ENCODE peak calls at places on chromosome 2, in six cellular contexts. One of them, this sample, is unnamed.

GRCh38 chr2:102975996-102976636 is 214.3 kb downstream of the TMEM182 start:
- DNase-seq in body of pancreas: no peak
- DNase-seq in heart left ventricle: peak; percentile 17
- DNase-seq in psoas muscle: no peak
- DNase-seq in naive thymus-derived CD4-positive, alpha-beta T cell: no peak
- DNase-seq in spleen: no peak
- DNase-seq in this sample: no peak

GRCh38 chr2:218075975-218076811 is 7.1 kb downstream of the RUFY4 start:
- DNase-seq in psoas muscle: no peak
- DNase-seq in heart left ventricle: no peak
- DNase-seq in body of pancreas: no peak
- DNase-seq in spleen: no peak
- DNase-seq in naive thymus-derived CD4-positive, alpha-beta T cell: no peak
- DNase-seq in this sample: no peak

GRCh38 chr2:191404568-191404991 is 159.4 kb downstream of the MYO1B start:
- DNase-seq in psoas muscle: no peak
- DNase-seq in spleen: no peak
- DNase-seq in heart left ventricle: no peak
- DNase-seq in naive thymus-derived CD4-positive, alpha-beta T cell: no peak
- DNase-seq in body of pancreas: no peak
- DNase-seq in this sample: no peak

GRCh38 chr2:191218292-191218898 is 26.8 kb upstream of the MYO1B start:
- DNase-seq in spleen: no peak
- DNase-seq in naive thymus-derived CD4-positive, alpha-beta T cell: no peak
- DNase-seq in psoas muscle: no peak
- DNase-seq in heart left ventricle: peak; percentile 40
- DNase-seq in body of pancreas: peak; percentile 60
- DNase-seq in this sample: peak; percentile 9

GRCh38 chr2:186675380-186675779 is 18.5 kb upstream of the FAM171B start:
- DNase-seq in spleen: no peak
- DNase-seq in naive thymus-derived CD4-positive, alpha-beta T cell: no peak
- DNase-seq in body of pancreas: no peak
- DNase-seq in psoas muscle: no peak
- DNase-seq in heart left ventricle: no peak
- DNase-seq in this sample: no peak

GRCh38 chr2:139353874-139354273 is 573.7 kb upstream of the NXPH2 start:
- DNase-seq in heart left ventricle: no peak
- DNase-seq in psoas muscle: no peak
- DNase-seq in spleen: no peak
- DNase-seq in body of pancreas: peak; percentile 10
- DNase-seq in naive thymus-derived CD4-positive, alpha-beta T cell: no peak
- DNase-seq in this sample: no peak

GRCh38 chr2:214310319-214310718 is 100.5 kb upstream of the VWC2L start:
- DNase-seq in heart left ventricle: no peak
- DNase-seq in naive thymus-derived CD4-positive, alpha-beta T cell: no peak
- DNase-seq in spleen: no peak
- DNase-seq in body of pancreas: no peak
- DNase-seq in psoas muscle: no peak
- DNase-seq in this sample: no peak

GRCh38 chr2:179613299-179613651 is 248.1 kb downstream of the ZNF385B start:
- DNase-seq in heart left ventricle: no peak
- DNase-seq in spleen: no peak
- DNase-seq in naive thymus-derived CD4-positive, alpha-beta T cell: no peak
- DNase-seq in psoas muscle: no peak
- DNase-seq in body of pancreas: no peak
- DNase-seq in this sample: no peak

GRCh38 chr2:144404621-144405312 is 115.2 kb downstream of the ZEB2 start:
- DNase-seq in body of pancreas: no peak
- DNase-seq in spleen: no peak
- DNase-seq in heart left ventricle: no peak
- DNase-seq in psoas muscle: peak; percentile 13
- DNase-seq in naive thymus-derived CD4-positive, alpha-beta T cell: no peak
- DNase-seq in this sample: no peak

GRCh38 chr2:130389363-130389762 is 33.5 kb downstream of the PTPN18 start:
- DNase-seq in naive thymus-derived CD4-positive, alpha-beta T cell: no peak
- DNase-seq in heart left ventricle: no peak
- DNase-seq in psoas muscle: no peak
- DNase-seq in spleen: no peak
- DNase-seq in body of pancreas: no peak
- DNase-seq in this sample: no peak

GRCh38 chr2:96251721-96252292 is 14.0 kb downstream of the TMEM127 start:
- DNase-seq in body of pancreas: peak; percentile 37
- DNase-seq in heart left ventricle: peak; percentile 58
- DNase-seq in spleen: no peak
- DNase-seq in naive thymus-derived CD4-positive, alpha-beta T cell: no peak
- DNase-seq in psoas muscle: peak; percentile 85
- DNase-seq in this sample: peak; percentile 62

GRCh38 chr2:114044985-114045384 is 155.1 kb downstream of the ACTR3 start:
- DNase-seq in body of pancreas: no peak
- DNase-seq in naive thymus-derived CD4-positive, alpha-beta T cell: no peak
- DNase-seq in heart left ventricle: no peak
- DNase-seq in spleen: no peak
- DNase-seq in psoas muscle: no peak
- DNase-seq in this sample: no peak

GRCh38 chr2:3536682-3537632 is 17.6 kb upstream of the ADI1 start:
- DNase-seq in heart left ventricle: no peak
- DNase-seq in body of pancreas: no peak
- DNase-seq in naive thymus-derived CD4-positive, alpha-beta T cell: no peak
- DNase-seq in spleen: peak; percentile 85
- DNase-seq in psoas muscle: peak; percentile 55
- DNase-seq in this sample: no peak

GRCh38 chr2:69830045-69830905 is 815 bp downstream of the GMCL1 start:
- DNase-seq in naive thymus-derived CD4-positive, alpha-beta T cell: peak; percentile 50
- DNase-seq in heart left ventricle: no peak
- DNase-seq in psoas muscle: peak; percentile 30
- DNase-seq in spleen: no peak
- DNase-seq in body of pancreas: peak; percentile 40
- DNase-seq in this sample: no peak

GRCh38 chr2:20349457-20350034 is 1.1 kb downstream of the PUM2 start:
- DNase-seq in body of pancreas: no peak
- DNase-seq in psoas muscle: no peak
- DNase-seq in naive thymus-derived CD4-positive, alpha-beta T cell: no peak
- DNase-seq in heart left ventricle: no peak
- DNase-seq in spleen: no peak
- DNase-seq in this sample: no peak

GRCh38 chr2:42806786-42807185 is 14.4 kb upstream of the HAAO start:
- DNase-seq in spleen: no peak
- DNase-seq in body of pancreas: no peak
- DNase-seq in heart left ventricle: no peak
- DNase-seq in naive thymus-derived CD4-positive, alpha-beta T cell: no peak
- DNase-seq in psoas muscle: no peak
- DNase-seq in this sample: no peak

GRCh38 chr2:163401481-163401880 is 334.3 kb downstream of the FIGN start:
- DNase-seq in spleen: no peak
- DNase-seq in body of pancreas: peak; percentile 12
- DNase-seq in heart left ventricle: no peak
- DNase-seq in psoas muscle: peak; percentile 9
- DNase-seq in naive thymus-derived CD4-positive, alpha-beta T cell: no peak
- DNase-seq in this sample: no peak

GRCh38 chr2:125573432-125573831 is 1082.5 kb upstream of the GYPC start:
- DNase-seq in psoas muscle: no peak
- DNase-seq in body of pancreas: no peak
- DNase-seq in spleen: no peak
- DNase-seq in naive thymus-derived CD4-positive, alpha-beta T cell: no peak
- DNase-seq in heart left ventricle: no peak
- DNase-seq in this sample: no peak

GRCh38 chr2:235244497-235245215 is 249.2 kb upstream of the AGAP1 start:
- DNase-seq in heart left ventricle: no peak
- DNase-seq in body of pancreas: no peak
- DNase-seq in naive thymus-derived CD4-positive, alpha-beta T cell: no peak
- DNase-seq in psoas muscle: no peak
- DNase-seq in spleen: no peak
- DNase-seq in this sample: no peak

GRCh38 chr2:108974674-108975073 is 14.3 kb downstream of the EDAR start:
- DNase-seq in naive thymus-derived CD4-positive, alpha-beta T cell: no peak
- DNase-seq in psoas muscle: no peak
- DNase-seq in heart left ventricle: no peak
- DNase-seq in spleen: no peak
- DNase-seq in body of pancreas: no peak
- DNase-seq in this sample: no peak

GRCh38 chr2:72991439-72991725 is 74.1 kb downstream of the EMX1 start:
- DNase-seq in naive thymus-derived CD4-positive, alpha-beta T cell: no peak
- DNase-seq in psoas muscle: no peak
- DNase-seq in spleen: peak; percentile 59
- DNase-seq in heart left ventricle: peak; percentile 8
- DNase-seq in body of pancreas: no peak
- DNase-seq in this sample: no peak

GRCh38 chr2:233165895-233166661 is 85.4 kb upstream of the ATG16L1 start:
- DNase-seq in naive thymus-derived CD4-positive, alpha-beta T cell: no peak
- DNase-seq in heart left ventricle: peak; percentile 52
- DNase-seq in psoas muscle: peak; percentile 55
- DNase-seq in spleen: peak; percentile 92
- DNase-seq in body of pancreas: no peak
- DNase-seq in this sample: no peak

GRCh38 chr2:576292-576691 is 100.9 kb downstream of the TMEM18 start:
- DNase-seq in psoas muscle: no peak
- DNase-seq in body of pancreas: no peak
- DNase-seq in spleen: no peak
- DNase-seq in naive thymus-derived CD4-positive, alpha-beta T cell: no peak
- DNase-seq in heart left ventricle: no peak
- DNase-seq in this sample: no peak

GRCh38 chr2:221350621-221351020 is 221.5 kb downstream of the EPHA4 start:
- DNase-seq in psoas muscle: no peak
- DNase-seq in heart left ventricle: no peak
- DNase-seq in naive thymus-derived CD4-positive, alpha-beta T cell: no peak
- DNase-seq in body of pancreas: peak; percentile 14
- DNase-seq in spleen: no peak
- DNase-seq in this sample: no peak

GRCh38 chr2:239544141-239544800 is 143.5 kb upstream of the HDAC4 start:
- DNase-seq in naive thymus-derived CD4-positive, alpha-beta T cell: no peak
- DNase-seq in body of pancreas: no peak
- DNase-seq in heart left ventricle: no peak
- DNase-seq in spleen: no peak
- DNase-seq in psoas muscle: no peak
- DNase-seq in this sample: no peak

GRCh38 chr2:119630121-119630520 is 48.9 kb upstream of the TMEM177 start:
- DNase-seq in naive thymus-derived CD4-positive, alpha-beta T cell: no peak
- DNase-seq in psoas muscle: no peak
- DNase-seq in spleen: no peak
- DNase-seq in heart left ventricle: no peak
- DNase-seq in body of pancreas: no peak
- DNase-seq in this sample: no peak

GRCh38 chr2:85852979-85853498 is 35.8 kb downstream of the ST3GAL5 start:
- DNase-seq in spleen: peak; percentile 93
- DNase-seq in psoas muscle: no peak
- DNase-seq in heart left ventricle: peak; percentile 33
- DNase-seq in body of pancreas: no peak
- DNase-seq in naive thymus-derived CD4-positive, alpha-beta T cell: peak; percentile 75
- DNase-seq in this sample: no peak

GRCh38 chr2:10844083-10844482 is 31.5 kb upstream of the PDIA6 start:
- DNase-seq in spleen: no peak
- DNase-seq in psoas muscle: peak; percentile 81
- DNase-seq in naive thymus-derived CD4-positive, alpha-beta T cell: no peak
- DNase-seq in body of pancreas: peak; percentile 77
- DNase-seq in heart left ventricle: peak; percentile 85
- DNase-seq in this sample: no peak

GRCh38 chr2:3208179-3208578 is 169.4 kb downstream of the EIPR1 start:
- DNase-seq in psoas muscle: no peak
- DNase-seq in spleen: no peak
- DNase-seq in heart left ventricle: no peak
- DNase-seq in body of pancreas: no peak
- DNase-seq in naive thymus-derived CD4-positive, alpha-beta T cell: no peak
- DNase-seq in this sample: no peak

GRCh38 chr2:51212374-51212773 is 180.4 kb upstream of the NRXN1 start:
- DNase-seq in naive thymus-derived CD4-positive, alpha-beta T cell: no peak
- DNase-seq in spleen: no peak
- DNase-seq in psoas muscle: no peak
- DNase-seq in heart left ventricle: no peak
- DNase-seq in body of pancreas: no peak
- DNase-seq in this sample: no peak

GRCh38 chr2:27766287-27766661 is 5.2 kb upstream of the MRPL33 start:
- DNase-seq in spleen: no peak
- DNase-seq in body of pancreas: no peak
- DNase-seq in naive thymus-derived CD4-positive, alpha-beta T cell: no peak
- DNase-seq in psoas muscle: no peak
- DNase-seq in heart left ventricle: no peak
- DNase-seq in this sample: no peak
- H3K4me3 ChIP-seq in spleen: no peak overlapping the region
- H3K4me3 ChIP-seq in body of pancreas: no peak overlapping the region
- H3K4me3 ChIP-seq in naive thymus-derived CD4-positive, alpha-beta T cell: peak overlapping the region; percentile 38
- H3K4me3 ChIP-seq in psoas muscle: peak overlapping the region; percentile 56
- H3K4me3 ChIP-seq in heart left ventricle: peak overlapping the region; percentile 33
- H3K4me3 ChIP-seq in this sample: peak overlapping the region; percentile 63

GRCh38 chr2:17543848-17544645 is 3.6 kb downstream of the VSNL1 start:
- DNase-seq in spleen: no peak
- DNase-seq in heart left ventricle: no peak
- DNase-seq in psoas muscle: no peak
- DNase-seq in naive thymus-derived CD4-positive, alpha-beta T cell: no peak
- DNase-seq in body of pancreas: no peak
- DNase-seq in this sample: no peak
- H3K4me3 ChIP-seq in spleen: no peak overlapping the region
- H3K4me3 ChIP-seq in heart left ventricle: no peak overlapping the region
- H3K4me3 ChIP-seq in psoas muscle: no peak overlapping the region
- H3K4me3 ChIP-seq in naive thymus-derived CD4-positive, alpha-beta T cell: no peak overlapping the region
- H3K4me3 ChIP-seq in body of pancreas: no peak overlapping the region
- H3K4me3 ChIP-seq in this sample: no peak overlapping the region

DNA sequence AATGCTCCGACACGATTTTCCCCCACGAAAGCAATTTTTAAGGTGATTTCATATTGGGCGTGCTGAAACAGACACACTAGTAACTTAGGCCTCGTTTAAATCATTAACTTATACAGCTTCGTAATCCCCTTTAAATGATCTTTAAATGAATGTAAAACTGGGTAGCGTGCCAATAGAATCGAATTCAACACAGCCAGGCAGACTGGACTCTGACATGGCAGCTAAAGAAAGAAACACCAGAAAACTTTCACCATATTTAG is 2.4 kb upstream of the ID2 start:
- DNase-seq in naive thymus-derived CD4-positive, alpha-beta T cell: no peak
- DNase-seq in spleen: no peak
- DNase-seq in heart left ventricle: no peak
- DNase-seq in body of pancreas: no peak
- DNase-seq in psoas muscle: no peak
- DNase-seq in this sample: no peak
- H3K4me3 ChIP-seq in naive thymus-derived CD4-positive, alpha-beta T cell: peak overlapping the region; percentile 49
- H3K4me3 ChIP-seq in spleen: peak overlapping the region; percentile 47
- H3K4me3 ChIP-seq in heart left ventricle: peak overlapping the region; percentile 84
- H3K4me3 ChIP-seq in body of pancreas: peak overlapping the region; percentile 33
- H3K4me3 ChIP-seq in psoas muscle: peak overlapping the region; percentile 67
- H3K4me3 ChIP-seq in this sample: peak overlapping the region; percentile 84

GRCh38 chr2:177631702-177632101 is 239.1 kb downstream of the AGPS start:
- DNase-seq in body of pancreas: no peak
- DNase-seq in naive thymus-derived CD4-positive, alpha-beta T cell: no peak
- DNase-seq in heart left ventricle: no peak
- DNase-seq in spleen: no peak
- DNase-seq in psoas muscle: no peak
- DNase-seq in this sample: no peak

GRCh38 chr2:177636672-177637071 is 244.1 kb downstream of the AGPS start:
- DNase-seq in psoas muscle: no peak
- DNase-seq in naive thymus-derived CD4-positive, alpha-beta T cell: no peak
- DNase-seq in body of pancreas: no peak
- DNase-seq in heart left ventricle: no peak
- DNase-seq in spleen: no peak
- DNase-seq in this sample: no peak

GRCh38 chr2:177635696-177636095 is 243.1 kb downstream of the AGPS start:
- DNase-seq in psoas muscle: no peak
- DNase-seq in heart left ventricle: no peak
- DNase-seq in spleen: no peak
- DNase-seq in body of pancreas: no peak
- DNase-seq in naive thymus-derived CD4-positive, alpha-beta T cell: no peak
- DNase-seq in this sample: no peak

GRCh38 chr2:177633111-177633510 is 240.5 kb downstream of the AGPS start:
- DNase-seq in body of pancreas: no peak
- DNase-seq in psoas muscle: no peak
- DNase-seq in naive thymus-derived CD4-positive, alpha-beta T cell: no peak
- DNase-seq in heart left ventricle: no peak
- DNase-seq in spleen: no peak
- DNase-seq in this sample: no peak

GRCh38 chr2:177633910-177634294 is 241.3 kb downstream of the AGPS start:
- DNase-seq in spleen: no peak
- DNase-seq in heart left ventricle: no peak
- DNase-seq in body of pancreas: no peak
- DNase-seq in naive thymus-derived CD4-positive, alpha-beta T cell: no peak
- DNase-seq in psoas muscle: no peak
- DNase-seq in this sample: no peak
- H3K4me3 ChIP-seq in spleen: no peak overlapping the region
- H3K4me3 ChIP-seq in heart left ventricle: peak overlapping the region; percentile 22
- H3K4me3 ChIP-seq in body of pancreas: no peak overlapping the region
- H3K4me3 ChIP-seq in naive thymus-derived CD4-positive, alpha-beta T cell: no peak overlapping the region
- H3K4me3 ChIP-seq in psoas muscle: peak overlapping the region; percentile 66
- H3K4me3 ChIP-seq in this sample: peak overlapping the region; percentile 56